ENCODE peak calls at places on chromosomes 6 and 20, in seven cellular contexts. T, H, M, G, U, F and Q are unnamed samples. For H3K4me1 and H3K9me3, the result is how much of the 10 kb centered on the place peaks cover.

GRCh38 chr6:50185006-50185405 is 135.3 kb upstream of the DEFB112 start:
- DNase-seq in M (no peak), H (no peak), G (no peak), U (no peak), T (no peak), F (no peak), Q (no peak)

GRCh38 chr6:148890091-148890490 is 143.3 kb downstream of the UST start:
- DNase-seq in U (no peak), F (no peak), G (no peak), T (no peak), M (no peak), H (no peak), Q (no peak)

GRCh38 chr6:162442675-162443074 is 284.9 kb downstream of the PRKN start:
- DNase-seq in H (no peak), M (no peak), U (no peak), F (no peak), G (no peak), T (no peak), Q (no peak)

GRCh38 chr20:31485450-31486339 is 10.6 kb downstream of the REM1 start:
- DNase-seq in H (peak), U (peak), T (peak), G (no peak), F (no peak), M (no peak), Q (no peak)

GRCh38 chr20:733806-734205 is 34.5 kb downstream of the SLC52A3 start:
- DNase-seq in M (no peak), U (no peak), F (no peak), T (no peak), H (no peak), G (no peak), Q (no peak)

GRCh38 chr6:124482071-124482491 is 480.2 kb upstream of the RNF217 start:
- DNase-seq in M (no peak), F (no peak), H (no peak), T (no peak), U (no peak), G (no peak), Q (no peak)

GRCh38 chr6:41746068-41746467 is 1.1 kb downstream of the PGC start:
- DNase-seq in U (no peak), H (no peak), F (no peak), M (no peak), T (no peak), G (no peak), Q (no peak)

GRCh38 chr6:11732036-11732545 is 46.5 kb downstream of the ADTRP start:
- DNase-seq in G (no peak), T (no peak), F (peak), U (no peak), H (peak), M (no peak), Q (no peak)

GRCh38 chr6:74073896-74074295 is 377.9 kb downstream of the CD109 start:
- DNase-seq in M (no peak), U (no peak), H (no peak), F (no peak), T (no peak), G (peak), Q (no peak)

GRCh38 chr6:25942561-25943147 is 12.2 kb upstream of the SLC17A2 start:
- DNase-seq in H (no peak), T (no peak), G (peak), U (no peak), M (no peak), F (peak), Q (peak)

GRCh38 chr20:29297411-29298270 is 1959.8 kb upstream of the DEFB115 start:
- DNase-seq in F (no peak), U (no peak), H (no peak), G (no peak), M (no peak), T (no peak), Q (no peak)

GRCh38 chr6:2502998-2503674 is 247.6 kb downstream of the MYLK4 start:
- DNase-seq in U (no peak), F (no peak), T (no peak), G (no peak), H (no peak), M (no peak), Q (no peak)

GRCh38 chr20:35264755-35265154 is 13.2 kb downstream of the MMP24OS start:
- DNase-seq in G (peak), T (no peak), M (no peak), F (no peak), U (no peak), H (no peak), Q (no peak)

GRCh38 chr6:109486068-109486467 is 3.0 kb upstream of the ZBTB24 start:
- DNase-seq in M (no peak), F (no peak), U (peak), G (peak), T (no peak), H (no peak), Q (no peak)

GRCh38 chr6:161443868-161444267 is 170.0 kb upstream of the AGPAT4 start:
- DNase-seq in G (no peak), F (no peak), U (no peak), M (no peak), H (no peak), T (peak), Q (no peak)

GRCh38 chr20:1664911-1665310 is 7.3 kb upstream of the SIRPG start:
- DNase-seq in F (no peak), G (no peak), U (no peak), M (peak), T (no peak), H (no peak), Q (peak)

GRCh38 chr6:131629656-131630055 is 1.6 kb upstream of the MED23 start:
- DNase-seq in U (no peak), H (no peak), M (no peak), T (peak), F (no peak), G (peak), Q (no peak)

GRCh38 chr6:116398366-116399005 is 27.7 kb downstream of the DSE start:
- DNase-seq in F (no peak), M (no peak), T (no peak), G (peak), U (no peak), H (no peak), Q (no peak)

GRCh38 chr6:94501546-94501945 is 1075.8 kb upstream of the MANEA start:
- DNase-seq in U (no peak), M (no peak), T (no peak), H (no peak), G (no peak), F (no peak), Q (no peak)

GRCh38 chr20:10671221-10671849 is 2.5 kb downstream of the JAG1 start:
- DNase-seq in G (peak), F (peak), M (no peak), H (peak), U (peak), T (peak), Q (no peak)

GRCh38 chr20:62306440-62307187 is 3.8 kb downstream of the ADRM1 start:
- DNase-seq in H (no peak), U (no peak), G (no peak), F (no peak), M (no peak), T (no peak), Q (no peak)

DNA sequence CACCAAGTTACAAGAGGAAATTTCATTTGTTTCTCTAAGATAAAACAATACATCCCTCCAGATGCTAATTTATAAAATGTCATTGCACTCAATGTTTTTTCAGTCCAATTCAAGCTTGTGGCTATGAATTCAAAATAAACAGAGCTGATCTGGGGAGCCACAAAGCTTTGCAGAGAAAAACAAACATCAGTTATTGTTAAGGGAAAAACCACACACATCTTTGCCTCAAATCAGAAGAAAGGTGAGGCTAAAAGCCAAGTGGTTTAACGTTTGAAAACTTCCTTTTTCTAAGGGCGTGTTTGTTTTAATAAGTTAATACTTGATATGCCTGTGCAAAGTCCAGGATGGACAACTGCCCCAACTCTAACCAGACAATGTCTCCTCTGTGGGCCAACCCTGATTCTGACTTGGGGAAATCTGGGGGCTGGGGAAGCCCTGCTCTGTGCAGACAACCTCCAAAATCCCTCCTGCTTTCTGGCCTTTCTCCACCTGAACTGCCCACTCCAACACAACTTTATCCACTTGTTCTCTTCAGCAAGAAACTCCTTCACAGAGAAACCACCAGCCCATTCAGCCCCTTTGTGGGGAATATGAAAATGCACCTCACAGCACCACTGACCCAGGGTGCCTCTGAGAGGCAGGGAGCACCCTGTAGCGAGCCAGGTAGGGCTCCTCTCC is 44.6 kb upstream of the NT5E start:
- DNase-seq in M (no peak), H (no peak), U (peak), T (no peak), G (peak), F (no peak), Q (no peak)
- H3K4me1 ChIP-seq in M (under half), H (under half), U (under half), T (under half), G (under half), F (under half), Q (under half)

DNA sequence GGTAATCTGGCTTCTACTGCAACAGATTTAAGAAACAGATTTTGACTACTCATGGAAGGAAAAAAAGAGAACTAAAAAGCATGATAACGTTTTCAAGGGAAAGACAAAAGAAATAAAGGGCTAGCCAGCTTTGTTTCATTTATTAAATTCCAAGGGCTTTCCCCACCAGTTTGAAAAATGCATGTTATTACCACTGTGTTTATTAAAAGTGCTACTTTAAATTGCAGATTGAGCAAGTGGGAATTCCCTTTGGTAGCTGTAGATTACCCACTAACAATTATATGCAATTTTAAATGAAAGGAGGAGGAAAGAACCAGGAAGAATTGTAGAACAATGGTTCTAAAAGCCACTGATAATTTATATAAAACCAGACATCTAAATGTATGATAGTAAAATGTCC is 40.6 kb upstream of the NHSL1 start:
- DNase-seq in U (no peak), H (no peak), F (no peak), G (no peak), M (no peak), T (no peak), Q (no peak)
- H3K27ac ChIP-seq in U (no peak), H (peak), F (no peak), G (no peak), M (no peak), T (no peak), Q (no peak)

GRCh38 chr6:30287139-30287538 is 39.6 kb upstream of the TRIM39 start:
- DNase-seq in F (no peak), T (no peak), H (no peak), M (no peak), G (no peak), U (no peak), Q (no peak)

GRCh38 chr6:30283761-30284160 is 43.0 kb upstream of the TRIM39 start:
- DNase-seq in F (no peak), U (no peak), H (no peak), G (no peak), M (no peak), T (no peak), Q (no peak)

DNA sequence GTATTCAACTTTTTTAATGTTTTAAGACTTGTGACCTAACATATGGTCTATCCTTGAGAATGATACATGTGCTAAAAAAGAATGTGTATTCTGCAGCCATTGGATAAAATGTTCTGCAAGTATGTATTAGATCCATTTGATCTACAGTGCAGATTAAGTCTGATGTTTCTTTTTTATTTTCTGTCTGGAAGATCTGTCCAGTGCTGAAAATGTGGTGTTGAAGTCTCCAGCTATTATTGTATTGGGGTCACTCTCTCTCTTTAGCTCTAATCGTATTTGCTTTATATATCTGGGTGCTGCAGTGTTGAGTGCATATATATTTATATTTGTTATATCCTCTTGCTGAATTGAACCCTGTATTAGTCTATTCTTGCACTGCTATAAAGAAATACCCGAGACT is 44.2 kb upstream of the TRIM39 start:
- DNase-seq in M (no peak), G (no peak), T (no peak), H (no peak), U (no peak), F (no peak), Q (no peak)
- H3K9me3 ChIP-seq in M (half or more), G (under half), T (under half), H (under half), U (under half), F (under half), Q (half or more)

GRCh38 chr6:28767691-28768090 is 156.1 kb downstream of the TRIM27 start:
- DNase-seq in H (no peak), G (no peak), U (no peak), M (no peak), T (no peak), F (no peak), Q (no peak)
- H3K4me1 ChIP-seq in H (under half), G (under half), U (under half), M (under half), T (under half), F (under half), Q (under half)

GRCh38 chr20:23190557-23190956 is 104.4 kb upstream of the CD93 start:
- DNase-seq in H (no peak), M (no peak), T (no peak), F (no peak), U (no peak), G (no peak), Q (no peak)

GRCh38 chr20:23189341-23189740 is 103.2 kb upstream of the CD93 start:
- DNase-seq in T (no peak), M (no peak), F (no peak), H (no peak), U (no peak), G (no peak), Q (no peak)

GRCh38 chr20:23187759-23188158 is 101.6 kb upstream of the CD93 start:
- DNase-seq in G (no peak), F (no peak), H (no peak), M (no peak), U (no peak), T (no peak), Q (no peak)

GRCh38 chr20:23188377-23189169 is 102.4 kb upstream of the CD93 start:
- DNase-seq in H (no peak), T (no peak), M (no peak), G (no peak), U (no peak), F (no peak), Q (no peak)

DNA sequence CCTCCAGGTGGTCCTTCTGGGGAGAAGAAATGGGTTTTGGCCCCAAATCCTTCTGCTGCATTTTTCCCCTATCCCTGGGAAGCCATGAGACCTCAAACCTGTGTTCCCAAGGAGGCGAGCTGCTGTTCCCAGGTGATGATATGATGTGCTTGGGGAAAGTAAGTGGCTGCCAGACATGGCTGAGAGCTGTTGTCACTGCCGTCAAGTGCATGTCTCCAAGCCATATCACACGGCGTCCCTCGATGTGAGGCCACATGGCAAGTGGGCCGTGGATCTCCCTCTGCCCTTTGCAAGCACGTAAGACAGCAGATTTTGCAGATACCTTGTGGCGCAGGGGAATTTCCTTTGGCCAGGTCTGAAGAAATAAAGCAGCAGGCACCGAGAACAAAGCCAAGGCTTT is 103.7 kb upstream of the CD93 start:
- DNase-seq in H (no peak), F (no peak), U (no peak), T (no peak), G (no peak), M (no peak), Q (no peak)
- H3K27ac ChIP-seq in H (no peak), F (no peak), U (no peak), T (no peak), G (no peak), M (no peak), Q (no peak)

DNA sequence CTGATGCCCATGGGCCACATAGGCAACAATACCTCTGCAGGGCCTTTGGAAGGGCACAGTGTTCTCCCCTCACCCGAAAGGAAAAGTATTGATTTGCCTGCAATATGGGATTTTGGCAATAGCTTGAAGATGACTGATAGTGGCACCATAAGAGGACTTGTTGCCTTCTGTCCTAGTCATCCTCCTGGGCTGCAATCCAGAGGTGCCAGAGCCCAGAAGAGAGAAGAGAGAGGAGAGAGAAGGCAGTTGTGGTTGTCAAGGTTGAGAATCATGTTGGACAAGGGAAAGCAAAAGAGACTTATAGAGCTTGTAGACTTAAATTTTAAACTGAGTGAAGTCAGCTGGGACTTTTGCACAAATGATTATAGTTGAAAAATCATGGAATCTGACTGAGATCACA is 14.6 kb downstream of the HDGFL1 start:
- DNase-seq in T (no peak), F (no peak), H (no peak), G (no peak), U (no peak), M (no peak), Q (no peak)
- H3K9me3 ChIP-seq in T (under half), F (under half), H (under half), G (under half), U (under half), M (under half), Q (under half)

GRCh38 chr6:157486632-157487031 is 105.6 kb downstream of the ZDHHC14 start:
- DNase-seq in T (no peak), H (no peak), F (no peak), M (no peak), G (no peak), U (peak), Q (peak)
- H3K4me1 ChIP-seq in T (under half), H (under half), F (under half), M (under half), G (under half), U (under half), Q (under half)